ENCODE peak calls at places on chromosomes 1 and 21, in seven cellular contexts. H is CD8-positive, alpha-beta T cell; G is choroid plexus epithelial cell; N is cardiac muscle cell; T is astrocyte; A is psoas muscle; X is tibial nerve. E is an unnamed sample.

GRCh38 chr1:98468111-98468717 is 193.3 kb upstream of the SNX7 start:
- DNase-seq in H (no peak), G (peak; percentile 89), N (peak; percentile 53), T (peak; percentile 50), A (no peak), X (peak; percentile 43), E (peak; percentile 88)

GRCh38 chr1:230196077-230196476 is 129.0 kb downstream of the GALNT2 start:
- DNase-seq in H (no peak), G (no peak), N (no peak), T (no peak), A (no peak), X (no peak), E (no peak)

GRCh38 chr1:153238536-153238935 is 21.0 kb upstream of the LORICRIN start:
- DNase-seq in H (no peak), G (no peak), N (peak; percentile 25), T (no peak), A (no peak), X (no peak), E (no peak)

GRCh38 chr1:67773462-67773861 is 59.8 kb downstream of the GNG12 start:
- DNase-seq in H (no peak), G (no peak), N (no peak), T (no peak), A (no peak), X (no peak), E (no peak)

GRCh38 chr1:226365831-226366231 is 42.1 kb downstream of the PARP1 start:
- DNase-seq in H (no peak), G (peak; percentile 35), N (no peak), T (peak; percentile 87), A (no peak), X (no peak), E (peak; percentile 34)

GRCh38 chr1:31665264-31665878 is 20.7 kb upstream of the PEF1 start:
- DNase-seq in H (no peak), G (no peak), N (no peak), T (no peak), A (no peak), X (no peak), E (no peak)

GRCh38 chr1:1407957-1408318 is 845 bp upstream of the MRPL20 start:
- DNase-seq in H (no peak), G (no peak), N (no peak), T (no peak), A (no peak), X (no peak), E (no peak)

GRCh38 chr1:201456499-201457309 is 12.3 kb downstream of the PHLDA3 start:
- DNase-seq in H (no peak), G (peak; percentile 95), N (no peak), T (peak; percentile 99), A (peak; percentile 85), X (peak; percentile 85), E (peak; percentile 97)

GRCh38 chr1:172278478-172278877 is 142.0 kb upstream of the C1orf105 start:
- DNase-seq in H (no peak), G (peak; percentile 93), N (no peak), T (peak; percentile 83), A (no peak), X (no peak), E (peak; percentile 57)

GRCh38 chr1:151968791-151969399 is 24.8 kb downstream of the S100A10 start:
- DNase-seq in H (no peak), G (no peak), N (no peak), T (no peak), A (no peak), X (no peak), E (no peak)

GRCh38 chr1:64896546-64896945 is 69.8 kb downstream of the JAK1 start:
- DNase-seq in H (no peak), G (no peak), N (no peak), T (no peak), A (no peak), X (no peak), E (no peak)

GRCh38 chr1:28126212-28126611 is 37.8 kb upstream of the EYA3 start:
- DNase-seq in H (no peak), G (no peak), N (no peak), T (no peak), A (no peak), X (no peak), E (no peak)

GRCh38 chr21:18000961-18001522 is 181.9 kb upstream of the C21orf91 start:
- DNase-seq in H (no peak), G (no peak), N (no peak), T (no peak), A (no peak), X (no peak), E (no peak)

GRCh38 chr1:156498447-156499193 is 2.0 kb downstream of the MEF2D start:
- DNase-seq in H (no peak), G (peak; percentile 50), N (peak; percentile 66), T (peak; percentile 48), A (no peak), X (no peak), E (peak; percentile 61)

GRCh38 chr1:151147132-151147503 is 687 bp upstream of the SEMA6C start:
- DNase-seq in H (no peak), G (peak; percentile 65), N (no peak), T (no peak), A (no peak), X (no peak), E (peak; percentile 61)

GRCh38 chr1:205161071-205161470 is 39.3 kb upstream of the RBBP5 start:
- DNase-seq in H (no peak), G (no peak), N (no peak), T (no peak), A (no peak), X (no peak), E (no peak)

GRCh38 chr1:94236630-94237290 is 624 bp downstream of the ARHGAP29 start:
- DNase-seq in H (no peak), G (peak; percentile 66), N (peak; percentile 61), T (peak; percentile 43), A (peak; percentile 62), X (peak; percentile 12), E (peak; percentile 56)

GRCh38 chr1:151814426-151814825 is 9.2 kb upstream of the LINGO4 start:
- DNase-seq in H (no peak), G (no peak), N (no peak), T (no peak), A (no peak), X (no peak), E (no peak)

DNA sequence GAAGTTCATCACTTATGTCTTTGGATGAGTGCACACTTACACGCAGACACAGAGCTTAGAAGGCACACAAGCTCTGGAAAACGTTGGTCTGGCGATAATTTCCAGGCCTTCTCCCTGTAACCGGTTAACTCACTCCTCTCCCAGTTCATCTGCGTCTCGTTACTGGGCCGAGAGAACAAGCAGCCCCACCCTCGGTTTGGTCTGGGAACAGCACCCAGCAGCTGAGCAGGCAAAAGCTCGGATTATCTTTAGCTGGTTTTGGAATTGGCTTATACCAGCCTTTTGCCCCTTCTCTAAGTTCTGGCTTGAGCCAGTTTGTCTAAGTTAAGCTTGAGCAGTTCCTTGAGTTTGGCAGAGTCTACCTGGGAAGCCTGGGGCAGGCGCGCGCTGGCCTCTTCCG is 27.3 kb upstream of the COL6A1 start:
- DNase-seq in H (no peak), G (peak; percentile 43), N (peak; percentile 23), T (no peak), A (no peak), X (no peak), E (peak; percentile 53)
- TF ChIP-seq CTCF in H (no peak), G (peak; percentile 54), N (peak; percentile 52), T (no peak), A (no peak), X (no peak), E (peak; percentile 42)

GRCh38 chr1:24484208-24484607 is 18.4 kb upstream of the RCAN3 start:
- DNase-seq in H (no peak), G (no peak), N (no peak), T (no peak), A (no peak), X (no peak), E (no peak)

GRCh38 chr1:24487455-24487854 is 15.2 kb upstream of the RCAN3 start:
- DNase-seq in H (no peak), G (no peak), N (no peak), T (no peak), A (no peak), X (no peak), E (no peak)

GRCh38 chr1:24483441-24483840 is 19.2 kb upstream of the RCAN3 start:
- DNase-seq in H (no peak), G (no peak), N (no peak), T (no peak), A (no peak), X (no peak), E (no peak)

GRCh38 chr1:24489674-24490073 is 13.0 kb upstream of the RCAN3 start:
- DNase-seq in H (no peak), G (no peak), N (no peak), T (no peak), A (no peak), X (no peak), E (no peak)

DNA sequence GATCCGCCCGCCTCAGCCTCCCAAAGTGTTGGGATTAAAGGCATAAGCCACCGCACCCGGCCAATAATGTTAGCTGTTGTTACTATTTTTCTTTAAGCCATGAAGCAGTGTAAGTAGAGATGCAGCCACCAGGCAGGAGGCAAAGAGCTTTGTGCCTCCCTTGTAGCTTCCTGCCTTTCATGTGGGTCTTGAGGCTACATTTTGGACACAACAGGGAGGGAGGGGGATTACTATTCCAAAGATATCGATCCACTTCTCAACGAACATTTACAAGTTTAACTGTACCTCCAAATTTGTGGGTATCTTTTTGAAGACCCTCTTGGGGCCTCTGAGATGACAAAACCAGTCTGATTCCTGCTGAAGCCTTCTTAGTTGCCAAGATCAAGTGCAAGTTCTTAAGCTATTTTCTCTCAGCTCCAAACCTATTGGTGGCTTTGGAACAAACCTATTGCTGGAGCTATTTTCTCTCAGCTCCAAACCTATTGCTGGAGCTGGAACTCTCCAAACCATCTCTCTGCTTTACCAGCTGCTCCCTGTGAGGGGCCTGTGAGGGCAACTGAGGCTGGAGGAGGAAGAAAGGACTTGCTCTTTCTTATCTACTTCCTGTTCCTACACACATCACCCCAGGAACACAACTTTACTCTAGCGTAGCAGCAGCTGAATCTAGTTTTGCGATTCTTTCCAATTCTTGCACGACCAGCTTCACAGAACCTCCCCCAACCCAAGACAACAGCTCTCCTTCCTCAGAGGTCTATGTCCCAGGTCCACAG is 16.2 kb upstream of the RCAN3 start:
- DNase-seq in H (peak; percentile 62), G (no peak), N (no peak), T (no peak), A (no peak), X (no peak), E (no peak)
- H3K4me3 ChIP-seq in H (peak overlapping the region; percentile 3), G (no peak overlapping the region), N (no peak overlapping the region), T (no peak overlapping the region), A (no peak overlapping the region), X (no peak overlapping the region), E (no peak overlapping the region)

DNA sequence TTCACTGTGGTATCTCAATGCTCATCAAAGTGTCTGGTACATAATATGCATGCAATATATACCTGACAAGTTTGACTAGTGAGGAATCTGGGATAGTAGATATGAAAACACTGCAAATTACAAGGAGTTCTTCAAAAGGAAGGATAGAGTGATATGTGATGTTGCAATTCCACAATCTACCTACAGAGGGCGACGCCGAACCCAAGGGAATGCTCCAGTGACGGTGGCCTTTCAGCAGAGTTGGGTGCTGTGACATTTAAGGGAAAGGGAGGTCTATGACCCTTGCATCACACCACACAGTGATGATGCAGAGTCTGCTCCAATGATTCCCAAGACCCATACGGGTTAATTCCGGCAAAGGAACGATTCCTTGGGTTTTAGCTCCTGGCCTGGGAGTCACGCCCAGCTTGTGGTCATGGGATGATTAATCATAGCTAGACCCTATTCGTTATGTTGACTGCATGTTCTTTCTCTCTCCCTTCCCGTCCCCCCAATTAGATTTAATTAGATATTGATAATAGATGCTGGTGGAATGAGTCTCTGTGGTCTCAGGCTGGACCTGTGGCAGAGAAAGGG is 123.0 kb upstream of the IGSF21 start:
- DNase-seq in H (no peak), G (peak; percentile 2), N (peak; percentile 47), T (peak; percentile 1), A (no peak), X (peak; percentile 25), E (peak; percentile 2)
- TF ChIP-seq CTCF in H (peak; percentile 35), G (peak; percentile 47), N (peak; percentile 49), T (peak; percentile 39), A (peak; percentile 20), X (peak; percentile 9), E (peak; percentile 36)

GRCh38 chr1:176201568-176201967 is 5.5 kb downstream of the COP1 start:
- DNase-seq in H (no peak), G (no peak), N (no peak), T (no peak), A (no peak), X (no peak), E (no peak)
- H3K4me3 ChIP-seq in H (no peak overlapping the region), G (no peak overlapping the region), N (no peak overlapping the region), T (no peak overlapping the region), A (no peak overlapping the region), X (no peak overlapping the region), E (no peak overlapping the region)

E was measured in fibroblast of pulmonary artery.